ENCODE peak calls at places on chromosomes 2 and 18, in nine cellular contexts. T, N, C, J, M, Q, R, F and X are unnamed samples.

GRCh38 chr2:230814616-230815015 is 50.1 kb upstream of the ITM2C start:
- DNase-seq in T (no peak), N (no peak), C (no peak), J (peak; percentile 35), M (peak; percentile 55), Q (peak; percentile 46), R (no peak), F (no peak), X (peak; percentile 52)

GRCh38 chr18:43590182-43590903 is 313.1 kb upstream of the SYT4 start:
- DNase-seq in T (peak; percentile 5), N (no peak), C (no peak), J (no peak), M (no peak), Q (peak; percentile 5), R (peak; percentile 45), F (no peak), X (peak; percentile 25)

GRCh38 chr2:165462433-165462832 is 7.1 kb upstream of the CSRNP3 start:
- DNase-seq in T (no peak), N (no peak), C (no peak), J (no peak), M (no peak), Q (no peak), R (no peak), F (no peak), X (no peak)

GRCh38 chr18:59927246-59927825 is 27.5 kb downstream of the PMAIP1 start:
- DNase-seq in T (peak; percentile 97), N (no peak), C (no peak), J (peak; percentile 49), M (no peak), Q (peak; percentile 25), R (no peak), F (no peak), X (no peak)

GRCh38 chr2:105808418-105809098 is 63.8 kb downstream of the NCK2 start:
- DNase-seq in T (no peak), N (no peak), C (no peak), J (no peak), M (no peak), Q (no peak), R (no peak), F (no peak), X (no peak)

GRCh38 chr2:55229221-55229620 is 2.9 kb downstream of the CLHC1 start:
- DNase-seq in T (no peak), N (no peak), C (no peak), J (no peak), M (no peak), Q (no peak), R (no peak), F (no peak), X (no peak)

GRCh38 chr2:101340141-101340541 is 31.6 kb upstream of the RNF149 start:
- DNase-seq in T (no peak), N (no peak), C (no peak), J (no peak), M (peak; percentile 38), Q (no peak), R (no peak), F (no peak), X (peak; percentile 46)

GRCh38 chr2:202278036-202278760 is 12.6 kb downstream of the NOP58 start:
- DNase-seq in T (peak; percentile 71), N (no peak), C (no peak), J (peak; percentile 85), M (peak; percentile 71), Q (peak; percentile 80), R (no peak), F (no peak), X (peak; percentile 58)

GRCh38 chr2:237214281-237214680 is 128.6 kb downstream of the COPS8 start:
- DNase-seq in T (no peak), N (no peak), C (no peak), J (no peak), M (no peak), Q (no peak), R (no peak), F (no peak), X (no peak)

DNA sequence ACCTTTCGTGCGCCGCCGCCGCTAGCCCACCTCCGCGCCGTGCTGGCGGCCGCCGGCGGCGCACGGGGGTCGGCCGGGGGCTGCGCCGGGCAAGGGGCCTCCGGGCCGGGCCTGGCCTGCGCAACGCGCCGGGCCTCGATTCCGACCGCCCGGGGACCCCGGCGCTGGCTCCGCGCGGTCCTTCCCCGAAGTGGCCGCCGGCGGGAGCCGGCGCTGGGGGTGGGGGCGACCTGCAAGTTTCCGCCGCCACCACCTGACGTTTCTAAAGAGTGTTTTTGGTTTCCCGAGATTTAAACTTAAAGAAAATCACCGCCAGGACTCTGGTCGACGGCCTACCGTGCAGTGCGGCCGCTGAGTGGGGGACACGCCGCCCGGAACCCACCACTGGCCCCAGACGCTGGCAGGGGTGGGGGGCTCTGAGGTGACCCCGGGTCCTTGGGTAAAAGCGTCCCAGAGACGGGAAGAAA is 3.8 kb upstream of the GATA6 start:
- DNase-seq in T (no peak), N (no peak), C (no peak), J (no peak), M (no peak), Q (no peak), R (no peak), F (no peak), X (no peak)
- TF ChIP-seq EZH2 in T (no peak), N (no peak), C (no peak), J (peak; percentile 84), M (no peak), Q (peak; percentile 38), R (no peak), F (no peak), X (no peak)

GRCh38 chr2:144516417-144516980 is 3.4 kb downstream of the ZEB2 start:
- DNase-seq in T (peak; percentile 16), N (peak; percentile 44), C (no peak), J (peak; percentile 54), M (no peak), Q (peak; percentile 77), R (no peak), F (no peak), X (no peak)

GRCh38 chr2:144513388-144514100 is 6.4 kb downstream of the ZEB2 start:
- DNase-seq in T (no peak), N (no peak), C (no peak), J (peak; percentile 48), M (peak; percentile 92), Q (peak; percentile 72), R (no peak), F (no peak), X (no peak)

GRCh38 chr2:144515425-144515693 is 4.6 kb downstream of the ZEB2 start:
- DNase-seq in T (no peak), N (no peak), C (no peak), J (no peak), M (no peak), Q (no peak), R (no peak), F (no peak), X (no peak)

GRCh38 chr2:144515694-144516416 is 4.1 kb downstream of the ZEB2 start:
- DNase-seq in T (no peak), N (peak; percentile 49), C (no peak), J (peak; percentile 64), M (peak; percentile 75), Q (peak; percentile 76), R (no peak), F (no peak), X (no peak)

DNA sequence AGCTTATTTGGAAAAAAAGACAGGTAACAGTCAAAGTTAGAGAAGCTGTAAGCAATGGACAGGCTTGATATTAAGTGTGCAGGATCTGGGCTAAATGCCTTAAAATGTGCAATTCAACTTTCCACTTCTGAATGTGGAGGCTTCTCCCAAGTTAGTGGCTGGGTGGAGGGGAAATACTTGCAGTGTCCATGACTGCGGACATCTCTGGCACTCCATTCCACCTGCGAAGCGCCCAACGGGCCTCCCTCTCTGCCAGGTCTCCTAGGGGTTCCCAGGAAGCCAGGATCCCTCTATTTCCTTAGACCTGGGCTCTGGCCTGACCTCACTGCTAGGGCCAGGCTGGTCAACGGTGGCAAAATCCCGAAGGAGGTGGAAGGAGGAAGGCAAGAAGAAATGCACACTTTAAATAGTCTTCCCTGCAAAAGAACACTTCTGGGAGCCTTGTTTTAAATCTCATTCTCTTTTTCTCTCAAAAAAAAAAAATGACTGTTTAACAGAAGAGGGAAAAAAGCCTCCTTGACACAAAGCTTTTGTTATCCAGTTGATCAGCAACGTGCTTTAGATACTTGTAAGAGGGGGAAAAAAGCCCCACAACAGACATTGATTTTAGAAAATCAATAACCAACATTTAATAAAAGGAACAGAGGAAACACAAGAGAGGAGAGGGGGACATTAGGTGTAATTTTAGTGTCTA is 5.0 kb downstream of the ZEB2 start:
- DNase-seq in T (no peak), N (no peak), C (no peak), J (peak; percentile 47), M (peak; percentile 48), Q (peak; percentile 47), R (no peak), F (no peak), X (no peak)
- TF ChIP-seq EZH2 in T (peak; percentile 76), N (no peak), C (no peak), J (no peak), M (no peak), Q (no peak), R (no peak), F (no peak), X (no peak)

GRCh38 chr2:156332452-156333273 is at the start of gene NR4A2:
- DNase-seq in T (peak; percentile 92), N (peak; percentile 90), C (peak; percentile 96), J (peak; percentile 87), M (peak; percentile 92), Q (peak; percentile 97), R (peak; percentile 81), F (no peak), X (peak; percentile 90)
- TF ChIP-seq EZH2 in T (no peak), N (no peak), C (no peak), J (no peak), M (no peak), Q (no peak), R (no peak), F (no peak), X (no peak)

GRCh38 chr2:204504594-204504993 is 40.7 kb upstream of the PARD3B start:
- DNase-seq in T (no peak), N (no peak), C (no peak), J (no peak), M (no peak), Q (no peak), R (no peak), F (no peak), X (no peak)

GRCh38 chr2:204507636-204508035 is 37.6 kb upstream of the PARD3B start:
- DNase-seq in T (no peak), N (no peak), C (no peak), J (no peak), M (no peak), Q (peak; percentile 49), R (no peak), F (no peak), X (no peak)

GRCh38 chr2:204505946-204506345 is 39.3 kb upstream of the PARD3B start:
- DNase-seq in T (no peak), N (no peak), C (no peak), J (no peak), M (peak; percentile 4), Q (peak; percentile 92), R (no peak), F (no peak), X (peak; percentile 17)

GRCh38 chr2:204503869-204504268 is 41.4 kb upstream of the PARD3B start:
- DNase-seq in T (no peak), N (no peak), C (no peak), J (no peak), M (no peak), Q (no peak), R (no peak), F (no peak), X (no peak)

DNA sequence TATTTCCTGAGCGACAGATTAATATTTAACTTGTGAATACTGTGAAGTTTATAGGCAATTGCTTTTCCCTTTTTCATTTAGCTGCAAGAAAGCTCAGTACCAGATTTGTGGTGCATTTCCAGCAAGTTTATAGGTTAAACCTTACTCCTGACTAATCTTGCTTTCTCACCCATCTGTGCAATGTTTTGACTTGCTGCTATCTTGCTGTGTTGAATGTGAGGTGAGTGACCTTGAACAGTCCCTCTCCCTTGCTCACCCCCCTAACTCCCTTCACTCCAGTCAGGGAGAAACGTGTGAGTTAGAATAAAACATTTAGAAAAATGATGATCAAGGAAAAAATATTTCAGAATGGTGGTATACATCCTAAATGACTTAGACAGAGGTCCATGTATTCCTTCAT is 39.8 kb upstream of the PARD3B start:
- DNase-seq in T (no peak), N (no peak), C (no peak), J (no peak), M (no peak), Q (peak; percentile 28), R (no peak), F (no peak), X (no peak)
- TF ChIP-seq EZH2 in T (no peak), N (no peak), C (no peak), J (no peak), M (no peak), Q (no peak), R (no peak), F (no peak), X (no peak)